ENCODE peak calls at places on chromosomes 7 and 10, in four cellular contexts. J is amniotic epithelial cell, E is GM20000, O is SK-N-DZ. K is an unnamed sample.

GRCh38 chr7:28807396-28807994 is 150.6 kb downstream of the TRIL start:
- DNase-seq in J (no peak), O (no peak), E (no peak), K (no peak)

GRCh38 chr10:69968830-69969229 is 83.8 kb upstream of the MACROH2A2 start:
- DNase-seq in E (no peak), O (no peak), J (peak), K (peak)

GRCh38 chr10:122498521-122498920 is 37.2 kb downstream of the HTRA1 start:
- DNase-seq in E (no peak), J (no peak), O (no peak), K (no peak)

GRCh38 chr10:77756319-77757232 is 119.0 kb upstream of the KCNMA1 start:
- DNase-seq in E (peak), O (peak), J (peak), K (no peak)

GRCh38 chr10:52597189-52597863 is 175.3 kb downstream of the MBL2 start:
- DNase-seq in J (peak), E (no peak), O (no peak), K (no peak)

GRCh38 chr7:142150869-142151268 is 39.4 kb downstream of the MGAM2 start:
- DNase-seq in O (no peak), J (no peak), E (no peak), K (no peak)

GRCh38 chr10:116683821-116684220 is 58.5 kb downstream of the HSPA12A start:
- DNase-seq in O (no peak), E (no peak), J (no peak), K (no peak)

GRCh38 chr10:96814264-96814663 is 17.8 kb upstream of the LCOR start:
- DNase-seq in E (no peak), O (no peak), J (peak), K (no peak)

GRCh38 chr10:28722065-28722803 is 44.9 kb downstream of the BAMBI start:
- DNase-seq in E (no peak), O (peak), J (no peak), K (no peak)

GRCh38 chr10:110901954-110902819 is 16.8 kb downstream of the BBIP1 start:
- DNase-seq in E (no peak), J (peak), O (no peak), K (no peak)

GRCh38 chr7:55335786-55336185 is 29.4 kb upstream of the LANCL2 start:
- DNase-seq in J (no peak), E (no peak), O (no peak), K (peak)

GRCh38 chr10:109956454-109957091 is 33.3 kb upstream of the XPNPEP1 start:
- DNase-seq in J (peak), O (peak), E (peak), K (no peak)

GRCh38 chr7:28180364-28181147 is at the start of gene JAZF1:
- DNase-seq in E (peak), J (peak), O (peak), K (peak)

GRCh38 chr10:112919721-112920120 is 30.3 kb upstream of the TCF7L2 start:
- DNase-seq in J (peak), O (no peak), E (no peak), K (no peak)

GRCh38 chr10:58488921-58489320 is 23.8 kb upstream of the BICC1 start:
- DNase-seq in J (no peak), E (no peak), O (no peak), K (no peak)

GRCh38 chr7:131352032-131352431 is 24.4 kb downstream of the MKLN1 start:
- DNase-seq in O (no peak), J (no peak), E (no peak), K (no peak)

GRCh38 chr10:131391991-131392390 is 80.5 kb upstream of the TCERG1L start:
- DNase-seq in J (no peak), E (no peak), O (no peak), K (no peak)

GRCh38 chr10:97812696-97813095 is 36.9 kb upstream of the GOLGA7B start:
- DNase-seq in J (no peak), O (no peak), E (no peak), K (no peak)

GRCh38 chr7:43764039-43764789 is 5.7 kb downstream of the BLVRA start:
- DNase-seq in J (peak), E (peak), O (no peak), K (peak)

GRCh38 chr10:36677170-36677768 is 448.1 kb upstream of the ANKRD30A start:
- DNase-seq in O (no peak), E (no peak), J (no peak), K (no peak)

GRCh38 chr10:74079914-74080590 is 70.6 kb downstream of the AP3M1 start:
- DNase-seq in O (no peak), J (no peak), E (no peak), K (no peak)

GRCh38 chr10:122468923-122469781 is 7.8 kb downstream of the HTRA1 start:
- DNase-seq in J (peak), E (no peak), O (no peak), K (no peak)

GRCh38 chr7:35694161-35694783 is 663 bp downstream of the HERPUD2 start:
- DNase-seq in J (no peak), E (peak), O (no peak), K (no peak)

GRCh38 chr10:77493851-77494788 is 143.5 kb downstream of the KCNMA1 start:
- DNase-seq in O (peak), J (peak), E (no peak), K (no peak)

K was measured in esophagus muscularis mucosa.